ENCODE peak calls at places on chromosomes 16 and 17, in six cellular contexts. S, E, R, G, B and H are unnamed samples.

GRCh38 chr17:7173687-7174602 is 5.2 kb downstream of the ASGR1 start:
- DNase-seq in E (peak), B (peak), S (peak), R (no peak), G (no peak), H (no peak)

GRCh38 chr17:54099221-54099620 is 276.5 kb downstream of the KIF2B start:
- DNase-seq in G (no peak), S (no peak), R (no peak), B (no peak), E (no peak), H (no peak)

GRCh38 chr16:48165961-48166578 is 10.3 kb upstream of the ABCC12 start:
- DNase-seq in R (no peak), E (no peak), S (no peak), G (no peak), B (no peak), H (no peak)

GRCh38 chr17:50279181-50279526 is 4.9 kb downstream of the TMEM92 start:
- DNase-seq in R (no peak), G (peak), E (no peak), B (no peak), S (no peak), H (no peak)

GRCh38 chr17:1783271-1783670 is 21.4 kb downstream of the SERPINF1 start:
- DNase-seq in E (no peak), G (no peak), R (no peak), B (no peak), S (no peak), H (no peak)

GRCh38 chr17:11511696-11512095 is 86.6 kb upstream of the DNAH9 start:
- DNase-seq in E (no peak), G (no peak), R (no peak), B (peak), S (no peak), H (no peak)

GRCh38 chr17:75173526-75173925 is 9.2 kb downstream of the SUMO2 start:
- DNase-seq in B (no peak), R (no peak), E (no peak), G (no peak), S (no peak), H (no peak)

GRCh38 chr16:79372504-79373184 is 227.9 kb downstream of the MAF start:
- DNase-seq in G (peak), E (peak), S (no peak), B (no peak), R (no peak), H (no peak)

GRCh38 chr17:40313660-40314556 is 4.9 kb downstream of the RARA start:
- DNase-seq in R (no peak), G (no peak), E (peak), B (no peak), S (no peak), H (no peak)

GRCh38 chr17:67718325-67718941 is 697 bp downstream of the NOL11 start:
- DNase-seq in S (no peak), E (peak), B (no peak), G (peak), R (no peak), H (no peak)

GRCh38 chr16:85395913-85396878 is 216.9 kb upstream of the GSE1 start:
- DNase-seq in E (peak), G (peak), B (peak), R (no peak), S (no peak), H (no peak)

GRCh38 chr17:66625321-66625767 is 209.6 kb upstream of the CACNG5 start:
- DNase-seq in G (peak), R (no peak), S (peak), E (peak), B (no peak), H (no peak)

GRCh38 chr16:4371481-4372314 is at the start of gene VASN:
- DNase-seq in B (peak), R (no peak), E (peak), G (peak), S (peak), H (no peak)

GRCh38 chr17:71378741-71379140 is 742.1 kb upstream of the SOX9 start:
- DNase-seq in S (no peak), G (no peak), R (no peak), B (no peak), E (no peak), H (no peak)

GRCh38 chr17:75010683-75011406 is 1.6 kb upstream of the MRPL58 start:
- DNase-seq in G (peak), E (peak), S (peak), B (peak), R (no peak), H (no peak)

GRCh38 chr16:27618611-27619380 is 68.9 kb downstream of the KATNIP start:
- DNase-seq in G (no peak), B (no peak), E (no peak), S (no peak), R (no peak), H (no peak)

GRCh38 chr17:32445075-32445427 is 741 bp downstream of the PSMD11 start:
- DNase-seq in B (no peak), G (peak), R (no peak), S (peak), E (peak), H (no peak)

GRCh38 chr17:35345926-35346771 is 27.3 kb downstream of the SLFN11 start:
- DNase-seq in R (no peak), E (peak), S (peak), B (no peak), G (peak), H (no peak)

GRCh38 chr17:12545877-12546513 is 119.7 kb upstream of the MYOCD start:
- DNase-seq in E (peak), G (peak), B (peak), R (no peak), S (peak), H (no peak)

GRCh38 chr17:41578971-41579370 is 7.1 kb upstream of the KRT9 start:
- DNase-seq in G (no peak), S (no peak), R (no peak), B (no peak), E (no peak), H (no peak)

GRCh38 chr17:19645608-19646250 is 2.8 kb upstream of the ALDH3A2 start:
- DNase-seq in S (peak), R (no peak), G (no peak), B (peak), E (peak), H (no peak)

GRCh38 chr17:74864866-74865395 is 5.2 kb upstream of the GRIN2C start:
- DNase-seq in E (peak), R (no peak), G (peak), B (peak), S (peak), H (no peak)

GRCh38 chr17:20721151-20721550 is 141.6 kb downstream of the CDRT15L2 start:
- DNase-seq in G (no peak), S (no peak), B (no peak), R (no peak), E (peak), H (no peak)

GRCh38 chr16:23866628-23867027 is 30.8 kb downstream of the PRKCB start:
- DNase-seq in R (no peak), B (no peak), S (no peak), G (no peak), E (no peak), H (no peak)

GRCh38 chr17:44223574-44224046 is 4.1 kb upstream of the UBTF start:
- DNase-seq in S (no peak), B (peak), R (no peak), E (peak), G (peak), H (no peak)

GRCh38 chr16:68367034-68367433 is 56.2 kb downstream of the PRMT7 start:
- DNase-seq in R (no peak), E (no peak), B (peak), S (peak), G (peak), H (no peak)

GRCh38 chr16:87319997-87320491 is 2.9 kb upstream of the C16orf95 start:
- DNase-seq in R (no peak), G (no peak), S (no peak), E (no peak), B (peak), H (no peak)

GRCh38 chr17:77995146-77995852 is 36.8 kb downstream of the TNRC6C start:
- DNase-seq in S (no peak), E (no peak), G (no peak), R (no peak), B (peak), H (no peak)

GRCh38 chr17:82947051-82947991 is 107.5 kb upstream of the ZNF750 start:
- DNase-seq in B (no peak), E (no peak), G (no peak), S (no peak), R (no peak), H (no peak)

GRCh38 chr17:62757518-62757951 is 50.6 kb downstream of the MARCHF10 start:
- DNase-seq in B (no peak), E (peak), G (peak), S (no peak), R (no peak), H (no peak)

GRCh38 chr17:74213897-74214386 is 571 bp downstream of the TTYH2 start:
- DNase-seq in S (no peak), G (no peak), R (no peak), E (no peak), B (peak), H (no peak)

GRCh38 chr16:85554791-85555548 is 58.2 kb upstream of the GSE1 start:
- DNase-seq in G (peak), S (no peak), B (peak), R (no peak), E (peak), H (no peak)

GRCh38 chr16:17101646-17102045 is 369.1 kb downstream of the XYLT1 start:
- DNase-seq in G (no peak), B (no peak), R (no peak), E (peak), S (peak), H (no peak)

GRCh38 chr17:2911755-2912111 is 115.5 kb downstream of the RAP1GAP2 start:
- DNase-seq in E (no peak), B (no peak), R (no peak), G (no peak), S (no peak), H (no peak)

GRCh38 chr16:9357829-9358228 is 266.4 kb downstream of the HAPSTR1 start:
- DNase-seq in R (no peak), S (no peak), B (no peak), G (no peak), E (no peak), H (no peak)

GRCh38 chr16:88440686-88441405 is 12.2 kb upstream of the ZFPM1 start:
- DNase-seq in G (no peak), E (no peak), S (no peak), B (no peak), R (no peak), H (no peak)